ENCODE peak calls at places on chromosomes 6 and 20, in eight cellular contexts. One of them, this sample, is unnamed. For H3K4me1, the result is how much of the 10 kb centered on the place peaks cover.

GRCh38 chr6:63442870-63443269 is 123.1 kb upstream of the LGSN start:
- ATAC-seq in CD8-positive, alpha-beta T cell: no peak
- ATAC-seq in upper lobe of left lung: no peak
- ATAC-seq in right lobe of liver: peak
- ATAC-seq in lung: no peak
- ATAC-seq in heart right ventricle: no peak
- ATAC-seq in right cardiac atrium: no peak
- ATAC-seq in pancreas: no peak
- ATAC-seq in this sample: no peak

GRCh38 chr20:57428611-57429496 is 37.7 kb downstream of the RBM38 start:
- ATAC-seq in upper lobe of left lung: no peak
- ATAC-seq in right cardiac atrium: no peak
- ATAC-seq in lung: no peak
- ATAC-seq in right lobe of liver: peak
- ATAC-seq in pancreas: peak
- ATAC-seq in heart right ventricle: no peak
- ATAC-seq in CD8-positive, alpha-beta T cell: no peak
- ATAC-seq in this sample: no peak

GRCh38 chr20:40769677-40770285 is 80.7 kb upstream of the MAFB start:
- ATAC-seq in lung: no peak
- ATAC-seq in right lobe of liver: peak
- ATAC-seq in upper lobe of left lung: no peak
- ATAC-seq in right cardiac atrium: no peak
- ATAC-seq in heart right ventricle: no peak
- ATAC-seq in pancreas: peak
- ATAC-seq in CD8-positive, alpha-beta T cell: no peak
- ATAC-seq in this sample: no peak

GRCh38 chr20:24746351-24746685 is 202.8 kb upstream of the CST7 start:
- ATAC-seq in right lobe of liver: no peak
- ATAC-seq in heart right ventricle: no peak
- ATAC-seq in upper lobe of left lung: peak
- ATAC-seq in right cardiac atrium: no peak
- ATAC-seq in pancreas: peak
- ATAC-seq in CD8-positive, alpha-beta T cell: no peak
- ATAC-seq in lung: peak
- ATAC-seq in this sample: no peak

GRCh38 chr6:137094411-137095008 is 49.7 kb upstream of the IL20RA start:
- ATAC-seq in upper lobe of left lung: no peak
- ATAC-seq in pancreas: peak
- ATAC-seq in right cardiac atrium: peak
- ATAC-seq in CD8-positive, alpha-beta T cell: peak
- ATAC-seq in heart right ventricle: peak
- ATAC-seq in lung: peak
- ATAC-seq in right lobe of liver: peak
- ATAC-seq in this sample: peak

GRCh38 chr6:41462980-41463930 is 82.9 kb upstream of the FOXP4 start:
- ATAC-seq in lung: peak
- ATAC-seq in heart right ventricle: peak
- ATAC-seq in right lobe of liver: peak
- ATAC-seq in pancreas: peak
- ATAC-seq in CD8-positive, alpha-beta T cell: no peak
- ATAC-seq in right cardiac atrium: peak
- ATAC-seq in upper lobe of left lung: peak
- ATAC-seq in this sample: peak

GRCh38 chr6:140202964-140203363 is 828.5 kb upstream of the CITED2 start:
- ATAC-seq in CD8-positive, alpha-beta T cell: no peak
- ATAC-seq in upper lobe of left lung: no peak
- ATAC-seq in right cardiac atrium: no peak
- ATAC-seq in lung: no peak
- ATAC-seq in heart right ventricle: no peak
- ATAC-seq in right lobe of liver: peak
- ATAC-seq in pancreas: no peak
- ATAC-seq in this sample: no peak

GRCh38 chr6:84652356-84653026 is 111.9 kb downstream of the TBX18 start:
- ATAC-seq in lung: no peak
- ATAC-seq in upper lobe of left lung: no peak
- ATAC-seq in right cardiac atrium: no peak
- ATAC-seq in heart right ventricle: no peak
- ATAC-seq in CD8-positive, alpha-beta T cell: no peak
- ATAC-seq in pancreas: no peak
- ATAC-seq in right lobe of liver: no peak
- ATAC-seq in this sample: no peak

GRCh38 chr20:45972500-45973183 is 639 bp upstream of the ZNF335 start:
- ATAC-seq in CD8-positive, alpha-beta T cell: no peak
- ATAC-seq in right cardiac atrium: no peak
- ATAC-seq in pancreas: no peak
- ATAC-seq in heart right ventricle: no peak
- ATAC-seq in upper lobe of left lung: no peak
- ATAC-seq in lung: no peak
- ATAC-seq in right lobe of liver: no peak
- ATAC-seq in this sample: no peak

GRCh38 chr6:1623769-1624070 is 14.0 kb downstream of the FOXC1 start:
- ATAC-seq in right cardiac atrium: no peak
- ATAC-seq in pancreas: no peak
- ATAC-seq in upper lobe of left lung: no peak
- ATAC-seq in right lobe of liver: no peak
- ATAC-seq in lung: no peak
- ATAC-seq in CD8-positive, alpha-beta T cell: no peak
- ATAC-seq in heart right ventricle: no peak
- ATAC-seq in this sample: no peak

GRCh38 chr6:1625352-1625773 is 15.6 kb downstream of the FOXC1 start:
- ATAC-seq in heart right ventricle: no peak
- ATAC-seq in upper lobe of left lung: no peak
- ATAC-seq in right lobe of liver: no peak
- ATAC-seq in CD8-positive, alpha-beta T cell: no peak
- ATAC-seq in lung: no peak
- ATAC-seq in pancreas: no peak
- ATAC-seq in right cardiac atrium: peak
- ATAC-seq in this sample: no peak

GRCh38 chr6:1622851-1623768 is 13.4 kb downstream of the FOXC1 start:
- ATAC-seq in right cardiac atrium: peak
- ATAC-seq in right lobe of liver: no peak
- ATAC-seq in upper lobe of left lung: no peak
- ATAC-seq in lung: no peak
- ATAC-seq in heart right ventricle: no peak
- ATAC-seq in pancreas: no peak
- ATAC-seq in CD8-positive, alpha-beta T cell: no peak
- ATAC-seq in this sample: no peak

GRCh38 chr6:1624848-1625341 is 15.2 kb downstream of the FOXC1 start:
- ATAC-seq in lung: no peak
- ATAC-seq in upper lobe of left lung: no peak
- ATAC-seq in pancreas: peak
- ATAC-seq in CD8-positive, alpha-beta T cell: peak
- ATAC-seq in heart right ventricle: peak
- ATAC-seq in right cardiac atrium: peak
- ATAC-seq in right lobe of liver: peak
- ATAC-seq in this sample: peak

DNA sequence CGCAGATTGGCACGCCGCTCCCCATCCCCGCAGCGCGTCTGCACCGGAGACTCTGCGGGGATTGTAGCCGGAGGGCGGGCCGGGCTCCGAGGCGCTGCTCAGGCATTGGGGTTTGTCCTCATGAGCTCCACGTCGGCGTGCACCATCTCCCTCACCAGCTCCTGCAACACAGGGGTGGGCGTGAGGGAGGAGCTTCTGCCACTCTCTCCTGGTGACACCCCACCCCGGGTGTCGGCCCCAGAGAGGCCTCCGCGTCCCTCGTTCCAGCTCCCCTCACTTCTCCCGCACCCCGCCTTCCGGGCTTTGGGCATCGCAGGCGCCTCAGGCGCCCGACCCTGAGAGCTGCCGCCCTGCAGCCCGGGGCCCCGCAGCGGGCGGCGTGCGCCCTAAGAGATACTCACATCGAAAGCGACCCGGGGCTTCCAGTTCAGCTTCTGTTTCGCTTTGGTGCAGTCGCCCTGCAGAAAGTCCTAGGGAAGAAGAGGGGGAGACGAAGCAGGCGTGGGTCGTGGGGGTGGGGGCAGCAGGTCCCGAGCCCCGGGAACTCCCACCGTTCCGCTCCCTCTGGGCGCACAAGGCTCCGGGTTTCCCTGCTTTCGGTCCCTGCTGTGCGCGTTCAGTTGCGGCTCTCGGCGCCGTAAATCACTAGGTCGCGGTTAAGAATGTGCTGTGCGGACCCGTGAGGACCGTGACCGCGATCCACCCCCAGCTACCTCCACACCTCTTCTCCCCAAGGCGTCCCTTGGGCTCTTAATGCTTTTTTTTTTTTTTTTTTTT is 14.5 kb downstream of the FOXC1 start:
- ATAC-seq in CD8-positive, alpha-beta T cell: no peak
- ATAC-seq in heart right ventricle: peak
- ATAC-seq in lung: no peak
- ATAC-seq in right cardiac atrium: peak
- ATAC-seq in upper lobe of left lung: no peak
- ATAC-seq in right lobe of liver: peak
- ATAC-seq in pancreas: no peak
- ATAC-seq in this sample: no peak
- H3K27ac ChIP-seq in CD8-positive, alpha-beta T cell: no peak
- H3K27ac ChIP-seq in heart right ventricle: peak
- H3K27ac ChIP-seq in lung: no peak
- H3K27ac ChIP-seq in right cardiac atrium: peak
- H3K27ac ChIP-seq in upper lobe of left lung: no peak
- H3K27ac ChIP-seq in right lobe of liver: no peak
- H3K27ac ChIP-seq in pancreas: no peak
- H3K27ac ChIP-seq in this sample: peak

GRCh38 chr20:32358883-32359632 is 927 bp downstream of the ASXL1 start:
- ATAC-seq in heart right ventricle: peak
- ATAC-seq in pancreas: peak
- ATAC-seq in CD8-positive, alpha-beta T cell: peak
- ATAC-seq in upper lobe of left lung: peak
- ATAC-seq in right cardiac atrium: peak
- ATAC-seq in right lobe of liver: peak
- ATAC-seq in lung: no peak
- ATAC-seq in this sample: peak

GRCh38 chr20:32356935-32357868 is 929 bp upstream of the ASXL1 start:
- ATAC-seq in upper lobe of left lung: peak
- ATAC-seq in right cardiac atrium: peak
- ATAC-seq in right lobe of liver: peak
- ATAC-seq in CD8-positive, alpha-beta T cell: no peak
- ATAC-seq in lung: no peak
- ATAC-seq in heart right ventricle: peak
- ATAC-seq in pancreas: peak
- ATAC-seq in this sample: peak

GRCh38 chr20:32359633-32360332 is 1.7 kb downstream of the ASXL1 start:
- ATAC-seq in pancreas: no peak
- ATAC-seq in lung: no peak
- ATAC-seq in upper lobe of left lung: no peak
- ATAC-seq in right lobe of liver: no peak
- ATAC-seq in right cardiac atrium: no peak
- ATAC-seq in heart right ventricle: no peak
- ATAC-seq in CD8-positive, alpha-beta T cell: no peak
- ATAC-seq in this sample: no peak

GRCh38 chr20:32358632-32358882 is 426 bp downstream of the ASXL1 start:
- ATAC-seq in upper lobe of left lung: no peak
- ATAC-seq in CD8-positive, alpha-beta T cell: no peak
- ATAC-seq in heart right ventricle: no peak
- ATAC-seq in right lobe of liver: no peak
- ATAC-seq in pancreas: no peak
- ATAC-seq in lung: no peak
- ATAC-seq in right cardiac atrium: no peak
- ATAC-seq in this sample: no peak

DNA sequence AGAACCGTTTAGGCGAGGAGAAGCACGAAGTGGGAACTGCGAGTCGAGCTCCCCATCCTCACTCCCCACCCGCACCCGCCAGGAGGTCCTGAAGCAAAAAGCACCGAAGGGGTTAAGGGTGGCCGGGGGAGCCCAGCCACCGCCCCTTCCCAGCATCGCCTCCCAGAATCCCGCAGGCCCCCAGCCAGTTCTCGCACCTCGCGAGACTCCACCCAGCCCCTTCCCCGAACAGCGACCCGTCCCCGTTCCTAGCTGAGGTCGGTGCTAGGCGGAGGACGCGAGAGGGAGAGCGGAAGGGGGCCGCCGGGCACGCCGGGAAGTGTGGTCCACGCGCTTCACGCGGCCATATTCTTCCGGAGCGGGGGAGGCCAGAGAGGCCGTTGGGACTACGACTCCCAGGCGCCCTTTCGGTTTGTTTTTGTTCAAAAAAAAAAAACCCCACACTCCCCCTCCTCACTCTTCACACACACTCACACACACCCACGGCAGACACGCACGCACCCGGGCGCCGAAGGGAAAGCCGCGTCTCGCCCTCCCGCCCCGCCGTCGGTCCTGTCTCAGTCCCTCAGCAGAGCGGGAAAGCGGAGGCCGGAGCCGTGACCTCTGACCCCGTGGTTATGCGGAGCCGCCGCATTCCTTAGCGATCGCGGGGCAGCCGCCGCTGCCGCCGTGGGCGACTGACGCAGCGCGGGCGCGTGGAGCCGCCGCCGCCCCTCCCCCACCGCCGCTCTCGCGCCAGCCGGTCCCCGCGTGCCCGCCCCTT is at the start of gene ASXL1:
- ATAC-seq in lung: peak
- ATAC-seq in right cardiac atrium: peak
- ATAC-seq in CD8-positive, alpha-beta T cell: peak
- ATAC-seq in heart right ventricle: peak
- ATAC-seq in pancreas: peak
- ATAC-seq in right lobe of liver: peak
- ATAC-seq in upper lobe of left lung: peak
- ATAC-seq in this sample: peak
- H3K4me1 ChIP-seq in lung: under half
- H3K4me1 ChIP-seq in right cardiac atrium: under half
- H3K4me1 ChIP-seq in CD8-positive, alpha-beta T cell: under half
- H3K4me1 ChIP-seq in heart right ventricle: under half
- H3K4me1 ChIP-seq in pancreas: under half
- H3K4me1 ChIP-seq in right lobe of liver: under half
- H3K4me1 ChIP-seq in upper lobe of left lung: under half
- H3K4me1 ChIP-seq in this sample: under half

DNA sequence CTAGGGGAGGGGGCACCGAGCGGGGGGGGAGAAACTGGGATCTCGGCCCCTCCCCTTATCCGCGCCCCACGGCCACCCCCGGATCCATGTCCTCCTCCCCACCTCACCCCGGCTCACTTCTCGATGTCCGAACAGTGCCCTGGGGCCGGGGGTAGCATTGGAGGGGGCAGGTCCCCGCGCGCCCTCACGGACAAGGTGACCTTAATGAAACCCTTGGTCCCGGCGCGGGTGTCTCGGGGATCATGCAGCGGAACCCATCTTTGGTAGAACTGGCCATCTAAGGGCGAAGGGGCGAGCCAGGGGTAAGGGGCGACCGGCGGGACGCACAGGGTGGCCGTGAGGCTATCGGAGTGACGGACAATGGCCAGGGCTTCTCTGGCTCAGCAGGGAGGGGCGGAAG is 13.6 kb upstream of the SPAG4 start:
- ATAC-seq in lung: no peak
- ATAC-seq in CD8-positive, alpha-beta T cell: no peak
- ATAC-seq in upper lobe of left lung: no peak
- ATAC-seq in right lobe of liver: no peak
- ATAC-seq in heart right ventricle: no peak
- ATAC-seq in right cardiac atrium: no peak
- ATAC-seq in pancreas: no peak
- ATAC-seq in this sample: no peak
- H3K27ac ChIP-seq in lung: no peak
- H3K27ac ChIP-seq in CD8-positive, alpha-beta T cell: no peak
- H3K27ac ChIP-seq in upper lobe of left lung: no peak
- H3K27ac ChIP-seq in right lobe of liver: no peak
- H3K27ac ChIP-seq in heart right ventricle: no peak
- H3K27ac ChIP-seq in right cardiac atrium: no peak
- H3K27ac ChIP-seq in pancreas: no peak
- H3K27ac ChIP-seq in this sample: no peak

GRCh38 chr20:17797163-17797562 is 97.4 kb downstream of the BANF2 start:
- ATAC-seq in right lobe of liver: no peak
- ATAC-seq in heart right ventricle: no peak
- ATAC-seq in right cardiac atrium: no peak
- ATAC-seq in CD8-positive, alpha-beta T cell: no peak
- ATAC-seq in pancreas: no peak
- ATAC-seq in upper lobe of left lung: no peak
- ATAC-seq in lung: no peak
- ATAC-seq in this sample: no peak
- H3K4me1 ChIP-seq in right lobe of liver: under half
- H3K4me1 ChIP-seq in heart right ventricle: under half
- H3K4me1 ChIP-seq in right cardiac atrium: under half
- H3K4me1 ChIP-seq in CD8-positive, alpha-beta T cell: under half
- H3K4me1 ChIP-seq in pancreas: under half
- H3K4me1 ChIP-seq in upper lobe of left lung: under half
- H3K4me1 ChIP-seq in lung: under half
- H3K4me1 ChIP-seq in this sample: under half

This sample was measured in gastroesophageal sphincter.